ENCODE peak calls at places on chromosomes 7 and 10, in eight cellular contexts. D is mesenchymal stem cell, A is upper lobe of left lung, T is breast epithelium, R is MM.1S, H is psoas muscle, N is A549, B is PC-3. C is an unnamed sample.

GRCh38 chr7:121038717-121039509 is 50.4 kb downstream of the CPED1 start:
- DNase-seq in T (no peak), A (no peak), R (no peak), N (no peak), H (no peak), B (no peak), D (no peak), C (no peak)

GRCh38 chr7:89623018-89623672 is 531.1 kb upstream of the STEAP1 start:
- DNase-seq in A (no peak), N (peak; percentile 36), B (peak; percentile 52), H (no peak), D (no peak), R (peak; percentile 60), T (no peak), C (no peak)

GRCh38 chr7:157795631-157796030 is 458.8 kb downstream of the DNAJB6 start:
- DNase-seq in H (peak; percentile 38), A (no peak), B (no peak), D (no peak), T (no peak), R (no peak), N (no peak), C (no peak)

GRCh38 chr7:117119192-117119924 is 166.1 kb downstream of the ST7 start:
- DNase-seq in R (peak; percentile 83), T (peak; percentile 58), B (peak; percentile 87), H (peak; percentile 86), A (no peak), N (peak; percentile 79), D (peak; percentile 80), C (no peak)

GRCh38 chr10:46325021-46325420 is 38.2 kb downstream of the ANTXRL start:
- DNase-seq in R (no peak), B (peak; percentile 18), A (no peak), D (no peak), H (no peak), N (peak; percentile 18), T (no peak), C (no peak)

GRCh38 chr10:75450062-75450429 is 18.6 kb downstream of the LRMDA start:
- DNase-seq in H (no peak), N (no peak), D (no peak), A (no peak), T (no peak), R (no peak), B (no peak), C (no peak)

GRCh38 chr10:24901686-24902399 is 50.6 kb downstream of the PRTFDC1 start:
- DNase-seq in D (peak; percentile 90), B (peak; percentile 93), N (peak; percentile 88), H (peak; percentile 64), A (no peak), T (no peak), R (peak; percentile 13), C (no peak)

GRCh38 chr7:122532406-122533269 is 166.3 kb downstream of the RNF133 start:
- DNase-seq in A (no peak), R (peak; percentile 61), N (no peak), B (peak; percentile 30), H (no peak), T (no peak), D (peak; percentile 10), C (no peak)

GRCh38 chr10:29839826-29840515 is 205.2 kb upstream of the SVIL start:
- DNase-seq in A (no peak), H (no peak), D (no peak), T (peak; percentile 57), N (no peak), B (no peak), R (no peak), C (no peak)

GRCh38 chr7:75732764-75733630 is 5.7 kb downstream of the HIP1 start:
- DNase-seq in N (peak; percentile 70), T (no peak), A (no peak), B (peak; percentile 52), D (peak; percentile 97), R (no peak), H (peak; percentile 58), C (no peak)

GRCh38 chr10:96753956-96754355 is 33.6 kb upstream of the PIK3AP1 start:
- DNase-seq in B (no peak), H (no peak), N (no peak), D (no peak), T (no peak), R (no peak), A (no peak), C (no peak)

GRCh38 chr7:41053830-41054229 is 649.1 kb downstream of the INHBA start:
- DNase-seq in T (no peak), A (no peak), N (no peak), D (peak; percentile 33), H (no peak), R (no peak), B (no peak), C (no peak)

GRCh38 chr7:131197920-131198610 is 129.6 kb upstream of the MKLN1 start:
- DNase-seq in N (peak; percentile 38), D (peak; percentile 67), H (no peak), R (no peak), A (no peak), T (no peak), B (peak; percentile 77), C (no peak)

GRCh38 chr7:133475655-133476054 is 222.8 kb downstream of the EXOC4 start:
- DNase-seq in D (no peak), B (no peak), N (no peak), H (no peak), T (no peak), R (no peak), A (no peak), C (no peak)

GRCh38 chr7:73830872-73831655 is at the start of gene CLDN4:
- DNase-seq in T (peak; percentile 98), D (no peak), N (no peak), B (peak; percentile 97), H (no peak), R (no peak), A (peak; percentile 83), C (no peak)

GRCh38 chr10:17675638-17676037 is 31.7 kb downstream of the STAM start:
- DNase-seq in B (no peak), H (no peak), A (no peak), D (no peak), N (no peak), R (no peak), T (no peak), C (no peak)

GRCh38 chr10:78000956-78001472 is 28.3 kb downstream of the POLR3A start:
- DNase-seq in T (no peak), H (no peak), A (no peak), D (no peak), B (no peak), N (no peak), R (no peak), C (no peak)
- H3K27ac ChIP-seq in T (no peak overlapping the region), H (peak overlapping the region; percentile 86), A (no peak overlapping the region), D (no peak overlapping the region), B (no peak overlapping the region), N (no peak overlapping the region), R (no peak overlapping the region), C (no peak overlapping the region)

GRCh38 chr7:151009340-151010001 is 14.8 kb downstream of the ATG9B start:
- DNase-seq in A (no peak), R (no peak), B (no peak), D (no peak), T (no peak), H (no peak), N (no peak), C (no peak)
- H3K4me1 ChIP-seq in A (peaks cover 57% of the 10 kb centered on the region), R (peaks cover 8% of the 10 kb centered on the region), B (peaks cover 3% of the 10 kb centered on the region), D (peaks cover 21% of the 10 kb centered on the region), T (no peaks in the 10 kb centered on the region), H (no peaks in the 10 kb centered on the region), N (peaks cover 23% of the 10 kb centered on the region), C (peaks cover 35% of the 10 kb centered on the region)

GRCh38 chr7:126774077-126774476 is 478.7 kb downstream of the GRM8 start:
- DNase-seq in T (no peak), N (no peak), A (no peak), D (no peak), H (no peak), R (no peak), B (no peak), C (no peak)
- H3K4me3 ChIP-seq in T (no peak overlapping the region), N (no peak overlapping the region), A (no peak overlapping the region), D (no peak overlapping the region), H (no peak overlapping the region), R (no peak overlapping the region), B (no peak overlapping the region), C (no peak overlapping the region)

GRCh38 chr10:104300736-104301292 is 31.8 kb downstream of the GSTO2 start:
- DNase-seq in D (peak; percentile 98), N (peak; percentile 59), R (peak; percentile 86), A (peak; percentile 36), T (no peak), B (peak; percentile 79), H (peak; percentile 86), C (no peak)
- H3K27ac ChIP-seq in D (peak overlapping the region; percentile 47), N (peak overlapping the region; percentile 45), R (peak overlapping the region; percentile 85), A (peak overlapping the region; percentile 78), T (peak overlapping the region; percentile 83), B (peak overlapping the region; percentile 94), H (peak overlapping the region; percentile 68), C (peak overlapping the region; percentile 89)

GRCh38 chr10:3006093-3006492 is 61.3 kb upstream of the PFKP start:
- DNase-seq in B (no peak), H (no peak), T (no peak), R (no peak), N (no peak), D (no peak), A (no peak), C (no peak)
- H3K4me1 ChIP-seq in B (peaks cover 16% of the 10 kb centered on the region), H (no peaks in the 10 kb centered on the region), T (no peaks in the 10 kb centered on the region), R (no peaks in the 10 kb centered on the region), N (no peaks in the 10 kb centered on the region), D (peaks cover 3% of the 10 kb centered on the region), A (no peaks in the 10 kb centered on the region), C (peaks cover 14% of the 10 kb centered on the region)

GRCh38 chr7:27103489-27104226 is 1.2 kb upstream of the HOXA2 start:
- DNase-seq in T (no peak), D (peak; percentile 37), A (peak; percentile 68), R (no peak), N (no peak), H (no peak), B (no peak), C (no peak)
- H3K4me3 ChIP-seq in T (peak overlapping the region; percentile 44), D (peak overlapping the region; percentile 64), A (peak overlapping the region; percentile 37), R (no peak overlapping the region), N (no peak overlapping the region), H (peak overlapping the region; percentile 53), B (no peak overlapping the region), C (peak overlapping the region; percentile 97)

GRCh38 chr7:69373171-69374035 is 224.9 kb upstream of the AUTS2 start:
- DNase-seq in T (no peak), B (no peak), R (no peak), D (peak; percentile 66), H (no peak), N (peak; percentile 37), A (no peak), C (no peak)
- H3K27ac ChIP-seq in T (no peak overlapping the region), B (no peak overlapping the region), R (no peak overlapping the region), D (peak overlapping the region; percentile 73), H (no peak overlapping the region), N (peak overlapping the region; percentile 67), A (no peak overlapping the region), C (no peak overlapping the region)